ENCODE peak calls at places on chromosomes 11 and 22, in four cellular contexts. One of them, this sample, is unnamed.

GRCh38 chr11:19055905-19056304 is 4.6 kb downstream of the MRGPRX2 start:
- DNase-seq in gastrocnemius medialis: no peak
- DNase-seq in HepG2: no peak
- DNase-seq in sigmoid colon: no peak
- DNase-seq in this sample: no peak

GRCh38 chr11:83680351-83680750 is 394.2 kb upstream of the CCDC90B start:
- DNase-seq in gastrocnemius medialis: no peak
- DNase-seq in HepG2: no peak
- DNase-seq in sigmoid colon: no peak
- DNase-seq in this sample: no peak

GRCh38 chr22:21824439-21824912 is 43.0 kb downstream of the MAPK1 start:
- DNase-seq in HepG2: no peak
- DNase-seq in gastrocnemius medialis: no peak
- DNase-seq in sigmoid colon: no peak
- DNase-seq in this sample: no peak

GRCh38 chr11:75841739-75842138 is 26.7 kb downstream of the UVRAG start:
- DNase-seq in gastrocnemius medialis: no peak
- DNase-seq in HepG2: no peak
- DNase-seq in sigmoid colon: no peak
- DNase-seq in this sample: no peak

GRCh38 chr11:35579557-35580396 is 38.5 kb upstream of the FJX1 start:
- DNase-seq in sigmoid colon: no peak
- DNase-seq in HepG2: peak
- DNase-seq in gastrocnemius medialis: no peak
- DNase-seq in this sample: no peak

GRCh38 chr11:61974766-61975631 is 7.6 kb upstream of the FTH1 start:
- DNase-seq in HepG2: peak
- DNase-seq in gastrocnemius medialis: no peak
- DNase-seq in sigmoid colon: no peak
- DNase-seq in this sample: peak

GRCh38 chr11:32427935-32428664 is 7.2 kb downstream of the WT1 start:
- DNase-seq in HepG2: no peak
- DNase-seq in sigmoid colon: no peak
- DNase-seq in gastrocnemius medialis: no peak
- DNase-seq in this sample: no peak

GRCh38 chr11:24747275-24748251 is 250.7 kb downstream of the LUZP2 start:
- DNase-seq in gastrocnemius medialis: no peak
- DNase-seq in sigmoid colon: no peak
- DNase-seq in HepG2: no peak
- DNase-seq in this sample: no peak

GRCh38 chr11:7469351-7469865 is 15.9 kb upstream of the OLFML1 start:
- DNase-seq in gastrocnemius medialis: no peak
- DNase-seq in HepG2: no peak
- DNase-seq in sigmoid colon: no peak
- DNase-seq in this sample: no peak

GRCh38 chr22:46114518-46115387 is 35.6 kb upstream of the PPARA start:
- DNase-seq in HepG2: no peak
- DNase-seq in sigmoid colon: no peak
- DNase-seq in gastrocnemius medialis: peak
- DNase-seq in this sample: no peak

GRCh38 chr11:69352715-69353325 is 58.9 kb downstream of the MYEOV start:
- DNase-seq in sigmoid colon: no peak
- DNase-seq in HepG2: no peak
- DNase-seq in gastrocnemius medialis: no peak
- DNase-seq in this sample: peak

GRCh38 chr11:61488651-61489291 is 19.8 kb upstream of the LRRC10B start:
- DNase-seq in sigmoid colon: no peak
- DNase-seq in HepG2: peak
- DNase-seq in gastrocnemius medialis: peak
- DNase-seq in this sample: no peak

GRCh38 chr11:113496026-113496651 is 20.9 kb upstream of the DRD2 start:
- DNase-seq in gastrocnemius medialis: no peak
- DNase-seq in HepG2: no peak
- DNase-seq in sigmoid colon: no peak
- DNase-seq in this sample: no peak

GRCh38 chr22:39180566-39180965 is 28.1 kb upstream of the CBX7 start:
- DNase-seq in sigmoid colon: no peak
- DNase-seq in gastrocnemius medialis: no peak
- DNase-seq in HepG2: no peak
- DNase-seq in this sample: no peak

GRCh38 chr11:120608760-120609211 is 97.2 kb downstream of the GRIK4 start:
- DNase-seq in gastrocnemius medialis: no peak
- DNase-seq in HepG2: no peak
- DNase-seq in sigmoid colon: no peak
- DNase-seq in this sample: peak

GRCh38 chr22:42745118-42745517 is 24.4 kb upstream of the A4GALT start:
- DNase-seq in HepG2: no peak
- DNase-seq in sigmoid colon: no peak
- DNase-seq in gastrocnemius medialis: no peak
- DNase-seq in this sample: no peak

GRCh38 chr11:84089072-84090057 is 803.2 kb upstream of the CCDC90B start:
- DNase-seq in HepG2: peak
- DNase-seq in gastrocnemius medialis: no peak
- DNase-seq in sigmoid colon: no peak
- DNase-seq in this sample: no peak

GRCh38 chr11:69040581-69041260 is 8.0 kb upstream of the TPCN2 start:
- DNase-seq in gastrocnemius medialis: no peak
- DNase-seq in sigmoid colon: no peak
- DNase-seq in HepG2: no peak
- DNase-seq in this sample: no peak

GRCh38 chr11:84588131-84588829 is 1038.9 kb downstream of the DLG2 start:
- DNase-seq in sigmoid colon: no peak
- DNase-seq in HepG2: no peak
- DNase-seq in gastrocnemius medialis: no peak
- DNase-seq in this sample: no peak

GRCh38 chr11:75924966-75925784 is 110.2 kb downstream of the UVRAG start:
- DNase-seq in sigmoid colon: no peak
- DNase-seq in HepG2: no peak
- DNase-seq in gastrocnemius medialis: no peak
- DNase-seq in this sample: no peak

GRCh38 chr22:37329239-37330140 is 47.2 kb downstream of the CYTH4 start:
- DNase-seq in HepG2: no peak
- DNase-seq in gastrocnemius medialis: no peak
- DNase-seq in sigmoid colon: no peak
- DNase-seq in this sample: no peak

GRCh38 chr22:29509298-29509697 is 29.3 kb downstream of the NEFH start:
- DNase-seq in gastrocnemius medialis: no peak
- DNase-seq in HepG2: no peak
- DNase-seq in sigmoid colon: no peak
- DNase-seq in this sample: no peak

GRCh38 chr11:67563354-67564114 is 20.1 kb upstream of the GSTP1 start:
- DNase-seq in gastrocnemius medialis: peak
- DNase-seq in sigmoid colon: peak
- DNase-seq in HepG2: no peak
- DNase-seq in this sample: no peak

GRCh38 chr11:54979375-54979774 is 272.7 kb downstream of the OR4A5 start:
- DNase-seq in HepG2: no peak
- DNase-seq in sigmoid colon: no peak
- DNase-seq in gastrocnemius medialis: no peak
- DNase-seq in this sample: no peak

GRCh38 chr11:129639300-129639699 is 176.3 kb upstream of the TMEM45B start:
- DNase-seq in HepG2: peak
- DNase-seq in sigmoid colon: no peak
- DNase-seq in gastrocnemius medialis: no peak
- DNase-seq in this sample: no peak

GRCh38 chr11:63944987-63945386 is 6.2 kb downstream of the NAA40 start:
- DNase-seq in sigmoid colon: peak
- DNase-seq in gastrocnemius medialis: peak
- DNase-seq in HepG2: peak
- DNase-seq in this sample: no peak

GRCh38 chr11:116986521-116987105 is 111.6 kb downstream of the SIK3 start:
- DNase-seq in HepG2: peak
- DNase-seq in sigmoid colon: no peak
- DNase-seq in gastrocnemius medialis: peak
- DNase-seq in this sample: no peak

GRCh38 chr11:87063982-87064381 is 26.2 kb downstream of the TMEM135 start:
- DNase-seq in sigmoid colon: no peak
- DNase-seq in HepG2: no peak
- DNase-seq in gastrocnemius medialis: no peak
- DNase-seq in this sample: no peak

GRCh38 chr11:68164437-68164836 is 43.2 kb upstream of the CHKA start:
- DNase-seq in sigmoid colon: no peak
- DNase-seq in gastrocnemius medialis: no peak
- DNase-seq in HepG2: no peak
- DNase-seq in this sample: no peak

GRCh38 chr11:14669958-14670357 is 26.4 kb downstream of the PDE3B start:
- DNase-seq in HepG2: peak
- DNase-seq in gastrocnemius medialis: no peak
- DNase-seq in sigmoid colon: no peak
- DNase-seq in this sample: no peak

GRCh38 chr11:2796091-2796490 is 89.5 kb downstream of the CDKN1C start:
- DNase-seq in sigmoid colon: peak
- DNase-seq in HepG2: no peak
- DNase-seq in gastrocnemius medialis: peak
- DNase-seq in this sample: peak

GRCh38 chr22:30610299-30610698 is 3.3 kb downstream of the TCN2 start:
- DNase-seq in HepG2: no peak
- DNase-seq in gastrocnemius medialis: peak
- DNase-seq in sigmoid colon: peak
- DNase-seq in this sample: peak

GRCh38 chr22:37509026-37509886 is 10.0 kb downstream of the CARD10 start:
- DNase-seq in gastrocnemius medialis: no peak
- DNase-seq in HepG2: no peak
- DNase-seq in sigmoid colon: no peak
- DNase-seq in this sample: no peak

GRCh38 chr22:49139492-49140151 is 688.1 kb downstream of the BRD1 start:
- DNase-seq in sigmoid colon: no peak
- DNase-seq in HepG2: no peak
- DNase-seq in gastrocnemius medialis: no peak
- DNase-seq in this sample: peak

GRCh38 chr22:30562391-30562790 is 12.1 kb downstream of the GAL3ST1 start:
- DNase-seq in gastrocnemius medialis: no peak
- DNase-seq in sigmoid colon: no peak
- DNase-seq in HepG2: no peak
- DNase-seq in this sample: no peak

DNA sequence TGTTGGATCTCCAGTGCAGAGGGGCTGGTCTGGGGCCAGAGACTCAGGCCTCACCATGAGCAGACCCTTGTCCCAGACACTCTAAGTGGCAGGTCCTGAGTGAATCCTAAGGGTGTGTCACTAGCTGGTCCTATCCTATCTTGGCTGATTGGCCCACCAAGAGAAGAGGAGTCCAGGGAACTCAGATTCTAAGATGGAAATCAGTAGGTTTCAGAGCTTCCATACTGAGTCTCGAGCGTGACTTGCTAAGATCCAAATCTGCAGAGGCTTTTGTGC is 10.9 kb downstream of the POU2AF1 start:
- DNase-seq in HepG2: no peak
- DNase-seq in sigmoid colon: no peak
- DNase-seq in gastrocnemius medialis: no peak
- DNase-seq in this sample: no peak
- TF ChIP-seq POLR2A in HepG2: no peak
- TF ChIP-seq POLR2A in sigmoid colon: no peak
- TF ChIP-seq POLR2A in gastrocnemius medialis: no peak
- TF ChIP-seq POLR2A in this sample: no peak

GRCh38 chr11:40384991-40385390 is 1074.5 kb downstream of the LRRC4C start:
- DNase-seq in gastrocnemius medialis: no peak
- DNase-seq in sigmoid colon: no peak
- DNase-seq in HepG2: no peak
- DNase-seq in this sample: no peak
- TF ChIP-seq CTCF in gastrocnemius medialis: no peak
- TF ChIP-seq CTCF in sigmoid colon: no peak
- TF ChIP-seq CTCF in HepG2: no peak
- TF ChIP-seq CTCF in this sample: no peak

GRCh38 chr11:72788250-72788649 is 5.6 kb downstream of the STARD10 start:
- DNase-seq in HepG2: no peak
- DNase-seq in gastrocnemius medialis: no peak
- DNase-seq in sigmoid colon: no peak
- DNase-seq in this sample: no peak

GRCh38 chr11:72784662-72785061 is 9.2 kb downstream of the STARD10 start:
- DNase-seq in sigmoid colon: no peak
- DNase-seq in gastrocnemius medialis: no peak
- DNase-seq in HepG2: no peak
- DNase-seq in this sample: no peak

GRCh38 chr11:72789493-72790131 is 4.2 kb downstream of the STARD10 start:
- DNase-seq in sigmoid colon: no peak
- DNase-seq in gastrocnemius medialis: peak
- DNase-seq in HepG2: no peak
- DNase-seq in this sample: no peak

GRCh38 chr11:72786305-72787261 is 7.3 kb downstream of the STARD10 start:
- DNase-seq in sigmoid colon: no peak
- DNase-seq in HepG2: peak
- DNase-seq in gastrocnemius medialis: no peak
- DNase-seq in this sample: no peak

GRCh38 chr11:72787262-72788104 is 6.4 kb downstream of the STARD10 start:
- DNase-seq in sigmoid colon: no peak
- DNase-seq in HepG2: peak
- DNase-seq in gastrocnemius medialis: no peak
- DNase-seq in this sample: no peak
- TF ChIP-seq POLR2A in sigmoid colon: no peak
- TF ChIP-seq POLR2A in HepG2: peak
- TF ChIP-seq POLR2A in gastrocnemius medialis: no peak
- TF ChIP-seq POLR2A in this sample: no peak

GRCh38 chr22:24091551-24092420 is 80.7 kb downstream of the CABIN1 start:
- DNase-seq in sigmoid colon: peak
- DNase-seq in HepG2: no peak
- DNase-seq in gastrocnemius medialis: no peak
- DNase-seq in this sample: no peak

GRCh38 chr22:24095816-24096215 is 84.7 kb downstream of the CABIN1 start:
- DNase-seq in gastrocnemius medialis: no peak
- DNase-seq in sigmoid colon: peak
- DNase-seq in HepG2: no peak
- DNase-seq in this sample: peak

GRCh38 chr22:24094966-24095365 is 83.9 kb downstream of the CABIN1 start:
- DNase-seq in HepG2: no peak
- DNase-seq in sigmoid colon: peak
- DNase-seq in gastrocnemius medialis: no peak
- DNase-seq in this sample: peak

GRCh38 chr22:24096401-24097115 is 84.7 kb upstream of the SUSD2 start:
- DNase-seq in gastrocnemius medialis: no peak
- DNase-seq in HepG2: no peak
- DNase-seq in sigmoid colon: peak
- DNase-seq in this sample: no peak

DNA sequence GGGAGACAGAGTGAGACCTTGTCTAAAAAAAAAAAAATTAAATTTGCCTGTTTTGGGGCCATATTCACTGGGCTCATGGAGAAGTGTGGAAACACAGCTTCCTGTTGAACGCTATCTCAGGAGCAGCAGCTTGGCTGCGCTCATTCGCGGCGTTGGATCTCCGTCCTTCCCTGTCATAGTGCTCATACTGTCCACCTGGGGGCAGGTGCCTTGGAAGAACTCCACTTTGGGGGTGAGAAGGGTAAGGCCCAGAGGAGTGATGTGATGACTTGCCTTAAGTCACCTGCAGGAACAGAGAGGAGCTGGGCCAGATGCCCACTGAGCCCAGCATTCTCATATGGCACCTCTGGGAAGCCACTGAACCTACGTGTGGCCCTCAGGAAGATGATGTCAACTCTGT is 82.8 kb downstream of the CABIN1 start:
- DNase-seq in sigmoid colon: peak
- DNase-seq in HepG2: no peak
- DNase-seq in gastrocnemius medialis: no peak
- DNase-seq in this sample: peak
- TF ChIP-seq CTCF in sigmoid colon: no peak
- TF ChIP-seq CTCF in HepG2: no peak
- TF ChIP-seq CTCF in gastrocnemius medialis: no peak
- TF ChIP-seq CTCF in this sample: no peak